ENCODE peak calls at places on chromosomes 7 and 10, in eight cellular contexts. K is heart left ventricle, P is stomach, W is tibial artery, S is ovary, F is fibroblast of the aortic adventitia, O is spleen, R is A549. Q is an unnamed sample.

GRCh38 chr7:27096756-27097514 is 1.1 kb upstream of the HOXA1 start:
- DNase-seq in R (no peak), K (no peak), S (no peak), W (no peak), O (peak), P (no peak), F (peak), Q (no peak)

GRCh38 chr7:3408814-3409595 is 108.0 kb downstream of the SDK1 start:
- DNase-seq in W (no peak), R (no peak), K (no peak), S (no peak), O (no peak), P (no peak), F (no peak), Q (no peak)

GRCh38 chr7:127831312-127832212 is 179.6 kb downstream of the SND1 start:
- DNase-seq in K (no peak), P (no peak), F (peak), S (no peak), W (no peak), O (no peak), R (no peak), Q (no peak)

GRCh38 chr10:100717166-100717565 is 28.2 kb upstream of the PAX2 start:
- DNase-seq in F (no peak), S (no peak), K (no peak), W (no peak), O (no peak), P (no peak), R (no peak), Q (no peak)

GRCh38 chr10:42926831-42927230 is 144.2 kb downstream of the BMS1 start:
- DNase-seq in W (no peak), P (no peak), O (peak), R (no peak), K (peak), F (peak), S (no peak), Q (no peak)

GRCh38 chr7:891805-892204 is 15.5 kb downstream of the GET4 start:
- DNase-seq in S (no peak), W (no peak), P (no peak), F (no peak), O (peak), R (no peak), K (no peak), Q (no peak)

GRCh38 chr7:84744388-84744787 is 442.5 kb downstream of the SEMA3D start:
- DNase-seq in K (no peak), W (no peak), P (no peak), F (peak), S (no peak), R (no peak), O (no peak), Q (no peak)

GRCh38 chr7:143965280-143965679 is 10.6 kb downstream of the OR2F1 start:
- DNase-seq in W (no peak), P (no peak), O (no peak), K (no peak), F (no peak), S (no peak), R (no peak), Q (no peak)

GRCh38 chr7:107937514-107937913 is 46.5 kb downstream of the DLD start:
- DNase-seq in O (no peak), S (no peak), K (no peak), R (no peak), W (no peak), F (no peak), P (no peak), Q (no peak)

GRCh38 chr7:139232377-139232717 is 1.3 kb downstream of the UBN2 start:
- DNase-seq in O (no peak), P (no peak), F (no peak), S (no peak), W (no peak), K (no peak), R (peak), Q (no peak)

GRCh38 chr7:134187893-134188292 is 60.8 kb downstream of the LRGUK start:
- DNase-seq in R (no peak), O (no peak), S (no peak), K (no peak), F (no peak), P (no peak), W (no peak), Q (no peak)

GRCh38 chr7:1952781-1953180 is 280.0 kb downstream of the MAD1L1 start:
- DNase-seq in K (peak), W (no peak), R (no peak), F (no peak), O (peak), S (no peak), P (no peak), Q (no peak)

GRCh38 chr10:118914626-118915025 is 114.9 kb upstream of the NANOS1 start:
- DNase-seq in F (no peak), S (no peak), R (no peak), K (no peak), P (no peak), W (no peak), O (no peak), Q (no peak)

GRCh38 chr7:96167424-96167823 is 154.5 kb downstream of the SLC25A13 start:
- DNase-seq in F (no peak), W (no peak), S (no peak), R (no peak), K (no peak), P (no peak), O (no peak), Q (no peak)

GRCh38 chr7:134553976-134554375 is 5.1 kb downstream of the AKR1B15 start:
- DNase-seq in S (no peak), W (no peak), K (no peak), F (no peak), R (no peak), O (no peak), P (peak), Q (no peak)

GRCh38 chr10:20971901-20972300 is 74.8 kb upstream of the NEBL start:
- DNase-seq in S (no peak), W (no peak), P (no peak), F (no peak), K (no peak), O (no peak), R (no peak), Q (no peak)

GRCh38 chr7:44279286-44279685 is 46.1 kb downstream of the CAMK2B start:
- DNase-seq in P (no peak), K (peak), O (peak), S (peak), R (no peak), F (no peak), W (peak), Q (peak)

GRCh38 chr10:22816298-22816653 is 101.9 kb upstream of the PIP4K2A start:
- DNase-seq in P (no peak), W (no peak), F (peak), S (no peak), R (peak), O (no peak), K (no peak), Q (no peak)

GRCh38 chr10:72310241-72310633 is 36.5 kb downstream of the DDIT4 start:
- DNase-seq in K (peak), O (peak), S (no peak), R (no peak), W (no peak), P (no peak), F (no peak), Q (no peak)

GRCh38 chr7:3922175-3922635 is 621.2 kb downstream of the SDK1 start:
- DNase-seq in R (peak), S (no peak), F (peak), O (no peak), W (peak), P (no peak), K (no peak), Q (no peak)

GRCh38 chr7:71739520-71740195 is 607.7 kb downstream of the GALNT17 start:
- DNase-seq in S (no peak), P (no peak), R (no peak), K (no peak), O (no peak), W (no peak), F (no peak), Q (no peak)

DNA sequence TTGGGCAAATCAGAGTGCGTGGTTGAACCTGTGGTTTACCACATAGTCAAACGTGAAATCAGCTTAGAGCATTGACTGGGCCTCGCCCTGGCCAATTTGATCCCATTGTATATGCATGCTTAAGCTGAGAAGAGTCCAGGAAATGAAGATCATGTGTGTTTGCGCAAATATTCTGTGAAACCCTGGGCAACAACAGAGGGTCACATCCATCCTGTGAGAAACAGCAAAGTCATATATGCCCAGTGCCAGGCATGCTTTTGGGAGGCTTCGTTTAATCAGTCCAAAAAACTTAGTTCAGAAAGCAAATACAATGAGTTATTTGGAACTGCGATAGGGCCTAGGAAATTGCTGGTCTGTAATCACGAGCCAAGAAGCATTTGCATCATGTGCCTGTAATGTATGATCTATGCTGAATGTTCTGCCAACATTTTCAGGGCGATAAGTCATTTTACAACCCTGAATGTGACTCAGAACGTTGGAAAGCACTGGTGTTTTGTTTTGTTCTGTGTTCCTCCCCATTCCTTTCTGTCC is 412.1 kb upstream of the CELF2 start:
- DNase-seq in W (peak), F (peak), K (no peak), R (no peak), P (no peak), O (no peak), S (no peak), Q (no peak)
- TF ChIP-seq CTCF in W (no peak), F (no peak), K (no peak), R (no peak), P (no peak), O (no peak), S (no peak), Q (no peak)

GRCh38 chr7:142321391-142321790 is 63.5 kb upstream of the PRSS58 start:
- DNase-seq in O (no peak), W (no peak), S (no peak), P (no peak), F (no peak), K (no peak), R (no peak), Q (no peak)

GRCh38 chr7:142327555-142327954 is 69.7 kb upstream of the PRSS58 start:
- DNase-seq in R (no peak), P (no peak), W (no peak), S (no peak), K (no peak), O (no peak), F (no peak), Q (no peak)

GRCh38 chr7:142320883-142321282 is 63.0 kb upstream of the PRSS58 start:
- DNase-seq in K (no peak), W (no peak), S (no peak), P (no peak), O (no peak), F (no peak), R (no peak), Q (no peak)

GRCh38 chr7:142319970-142320369 is 62.1 kb upstream of the PRSS58 start:
- DNase-seq in K (no peak), R (no peak), O (no peak), F (no peak), W (no peak), P (no peak), S (no peak), Q (no peak)

GRCh38 chr7:142323706-142324105 is 65.8 kb upstream of the PRSS58 start:
- DNase-seq in F (no peak), O (no peak), W (no peak), P (no peak), K (no peak), S (no peak), R (peak), Q (peak)
- TF ChIP-seq CTCF in F (peak), O (peak), W (no peak), P (no peak), K (no peak), S (no peak), R (peak), Q (peak)

DNA sequence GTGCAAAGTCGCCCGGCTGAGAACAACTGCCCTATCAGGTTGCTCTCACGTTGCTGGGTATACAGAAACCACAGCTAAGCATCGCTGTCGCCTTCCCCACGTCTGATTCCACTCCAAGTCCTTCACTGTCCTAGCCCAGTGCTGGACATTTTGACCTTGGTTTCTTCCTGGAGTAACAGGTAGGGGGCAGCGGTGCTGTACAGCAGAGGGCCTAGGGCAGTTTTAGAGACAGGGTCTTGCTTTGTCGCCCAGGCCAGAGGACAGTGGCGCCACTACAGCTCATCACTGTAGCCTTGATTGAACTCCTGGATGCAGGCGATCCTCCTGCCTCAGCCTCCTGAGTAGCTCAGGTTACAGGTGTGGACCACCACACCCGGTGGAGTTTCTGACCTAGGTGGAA is 2.6 kb downstream of the CLDN15 start:
- DNase-seq in F (peak), O (no peak), W (no peak), P (no peak), S (no peak), K (no peak), R (no peak), Q (no peak)
- TF ChIP-seq CTCF in F (peak), O (no peak), W (no peak), P (no peak), S (no peak), K (no peak), R (peak), Q (no peak)

GRCh38 chr7:10708447-10708846 is 265.2 kb upstream of the PHF14 start:
- DNase-seq in R (no peak), O (no peak), K (no peak), W (no peak), P (no peak), F (no peak), S (no peak), Q (no peak)
- TF ChIP-seq CTCF in R (no peak), O (no peak), K (no peak), W (no peak), P (no peak), F (no peak), S (no peak), Q (peak)